ENCODE peak calls at places on chromosomes 12 and 14, in four cellular contexts. C is PC-3, Y is AML-193, Z is G401. Q is an unnamed sample.

GRCh38 chr12:46371718-46372130 is 849 bp downstream of the SLC38A2 start:
- DNase-seq in Y (peak; percentile 59), C (peak; percentile 35), Z (no peak), Q (peak; percentile 79)

GRCh38 chr12:47277972-47278448 is 198.3 kb upstream of the AMIGO2 start:
- DNase-seq in Y (peak; percentile 39), Z (no peak), C (peak; percentile 97), Q (peak; percentile 89)

GRCh38 chr12:127570793-127571360 is 696.1 kb upstream of the TMEM132C start:
- DNase-seq in Z (no peak), C (peak; percentile 77), Y (no peak), Q (no peak)

GRCh38 chr12:106119301-106119700 is 19.5 kb downstream of the NUAK1 start:
- DNase-seq in Z (no peak), C (no peak), Y (no peak), Q (no peak)

GRCh38 chr14:49427117-49427516 is 159.1 kb downstream of the RPS29 start:
- DNase-seq in Z (no peak), Y (no peak), C (no peak), Q (no peak)

GRCh38 chr14:22973217-22974032 is 8.9 kb downstream of the AJUBA start:
- DNase-seq in C (peak; percentile 87), Y (peak; percentile 49), Z (peak; percentile 68), Q (peak; percentile 69)

GRCh38 chr12:52607314-52607713 is 6.1 kb upstream of the KRT72 start:
- DNase-seq in Y (no peak), Z (no peak), C (no peak), Q (no peak)

GRCh38 chr14:61099221-61099835 is 118.3 kb downstream of the SLC38A6 start:
- DNase-seq in C (no peak), Z (no peak), Y (no peak), Q (no peak)

GRCh38 chr14:75333523-75334190 is 55.0 kb downstream of the FOS start:
- DNase-seq in Y (no peak), C (no peak), Z (no peak), Q (no peak)

GRCh38 chr12:122203968-122204828 is 689 bp downstream of the B3GNT4 start:
- DNase-seq in Z (peak; percentile 19), C (no peak), Y (no peak), Q (no peak)

GRCh38 chr12:47828008-47828966 is 8.6 kb upstream of the HDAC7 start:
- DNase-seq in C (no peak), Z (no peak), Y (no peak), Q (no peak)

GRCh38 chr12:1034726-1035457 is 43.9 kb downstream of the ERC1 start:
- DNase-seq in Z (peak; percentile 84), Y (no peak), C (no peak), Q (no peak)

GRCh38 chr12:52074656-52075408 is 4.7 kb upstream of the SMIM41 start:
- DNase-seq in Z (no peak), Y (no peak), C (no peak), Q (no peak)

GRCh38 chr12:123445388-123446344 is 9.2 kb upstream of the RILPL2 start:
- DNase-seq in Z (no peak), C (peak; percentile 67), Y (no peak), Q (no peak)